ENCODE peak calls at places on chromosomes 7 and 10, in nine cellular contexts. One of them, this sample, is unnamed.

GRCh38 chr7:91344911-91345310 is 80.7 kb downstream of the FZD1 start:
- DNase-seq in naive thymus-derived CD4-positive, alpha-beta T cell: no peak
- DNase-seq in spleen: no peak
- DNase-seq in CD8-positive, alpha-beta T cell: no peak
- DNase-seq in heart right ventricle: no peak
- DNase-seq in left ventricle myocardium inferior: no peak
- DNase-seq in PC-9: no peak
- DNase-seq in right atrium auricular region: no peak
- DNase-seq in tibial nerve: no peak
- DNase-seq in this sample: no peak

GRCh38 chr10:55410415-55410885 is 609.4 kb upstream of the PCDH15 start:
- DNase-seq in naive thymus-derived CD4-positive, alpha-beta T cell: no peak
- DNase-seq in spleen: no peak
- DNase-seq in CD8-positive, alpha-beta T cell: no peak
- DNase-seq in heart right ventricle: peak; percentile 18
- DNase-seq in left ventricle myocardium inferior: peak; percentile 36
- DNase-seq in PC-9: no peak
- DNase-seq in right atrium auricular region: peak; percentile 59
- DNase-seq in tibial nerve: no peak
- DNase-seq in this sample: no peak

GRCh38 chr10:124002391-124003069 is 90.9 kb downstream of the CHST15 start:
- DNase-seq in naive thymus-derived CD4-positive, alpha-beta T cell: no peak
- DNase-seq in spleen: peak; percentile 53
- DNase-seq in CD8-positive, alpha-beta T cell: no peak
- DNase-seq in heart right ventricle: no peak
- DNase-seq in left ventricle myocardium inferior: no peak
- DNase-seq in PC-9: no peak
- DNase-seq in right atrium auricular region: peak; percentile 53
- DNase-seq in tibial nerve: no peak
- DNase-seq in this sample: no peak

GRCh38 chr7:16801111-16801542 is 3.7 kb downstream of the AGR2 start:
- DNase-seq in naive thymus-derived CD4-positive, alpha-beta T cell: no peak
- DNase-seq in spleen: no peak
- DNase-seq in CD8-positive, alpha-beta T cell: no peak
- DNase-seq in heart right ventricle: no peak
- DNase-seq in left ventricle myocardium inferior: no peak
- DNase-seq in PC-9: peak; percentile 79
- DNase-seq in right atrium auricular region: no peak
- DNase-seq in tibial nerve: no peak
- DNase-seq in this sample: no peak

GRCh38 chr7:27442446-27442845 is 199.8 kb downstream of the EVX1 start:
- DNase-seq in naive thymus-derived CD4-positive, alpha-beta T cell: no peak
- DNase-seq in spleen: no peak
- DNase-seq in CD8-positive, alpha-beta T cell: no peak
- DNase-seq in heart right ventricle: no peak
- DNase-seq in left ventricle myocardium inferior: no peak
- DNase-seq in PC-9: peak; percentile 70
- DNase-seq in right atrium auricular region: no peak
- DNase-seq in tibial nerve: no peak
- DNase-seq in this sample: no peak

GRCh38 chr10:86635402-86635801 is 18.9 kb upstream of the OPN4 start:
- DNase-seq in naive thymus-derived CD4-positive, alpha-beta T cell: no peak
- DNase-seq in spleen: no peak
- DNase-seq in CD8-positive, alpha-beta T cell: no peak
- DNase-seq in heart right ventricle: no peak
- DNase-seq in left ventricle myocardium inferior: no peak
- DNase-seq in PC-9: peak; percentile 77
- DNase-seq in right atrium auricular region: no peak
- DNase-seq in tibial nerve: no peak
- DNase-seq in this sample: no peak

GRCh38 chr7:265998-266850 is 23.7 kb upstream of the FOXL3 start:
- DNase-seq in naive thymus-derived CD4-positive, alpha-beta T cell: no peak
- DNase-seq in spleen: peak; percentile 57
- DNase-seq in CD8-positive, alpha-beta T cell: no peak
- DNase-seq in heart right ventricle: no peak
- DNase-seq in left ventricle myocardium inferior: no peak
- DNase-seq in PC-9: no peak
- DNase-seq in right atrium auricular region: no peak
- DNase-seq in tibial nerve: no peak
- DNase-seq in this sample: peak; percentile 73

GRCh38 chr10:79937661-79938226 is 11.2 kb downstream of the SFTPD start:
- DNase-seq in naive thymus-derived CD4-positive, alpha-beta T cell: no peak
- DNase-seq in spleen: peak; percentile 60
- DNase-seq in CD8-positive, alpha-beta T cell: no peak
- DNase-seq in heart right ventricle: no peak
- DNase-seq in left ventricle myocardium inferior: no peak
- DNase-seq in PC-9: no peak
- DNase-seq in right atrium auricular region: peak; percentile 48
- DNase-seq in tibial nerve: no peak
- DNase-seq in this sample: no peak

GRCh38 chr7:29563590-29564454 is at the start of gene PRR15:
- DNase-seq in naive thymus-derived CD4-positive, alpha-beta T cell: no peak
- DNase-seq in spleen: peak; percentile 77
- DNase-seq in CD8-positive, alpha-beta T cell: no peak
- DNase-seq in heart right ventricle: peak; percentile 17
- DNase-seq in left ventricle myocardium inferior: no peak
- DNase-seq in PC-9: peak; percentile 96
- DNase-seq in right atrium auricular region: no peak
- DNase-seq in tibial nerve: no peak
- DNase-seq in this sample: no peak

GRCh38 chr7:34034728-34035127 is 129.4 kb downstream of the BMPER start:
- DNase-seq in naive thymus-derived CD4-positive, alpha-beta T cell: no peak
- DNase-seq in spleen: no peak
- DNase-seq in CD8-positive, alpha-beta T cell: no peak
- DNase-seq in heart right ventricle: no peak
- DNase-seq in left ventricle myocardium inferior: no peak
- DNase-seq in PC-9: no peak
- DNase-seq in right atrium auricular region: no peak
- DNase-seq in tibial nerve: no peak
- DNase-seq in this sample: no peak

GRCh38 chr7:141362580-141363435 is 188.4 kb upstream of the AGK start:
- DNase-seq in naive thymus-derived CD4-positive, alpha-beta T cell: no peak
- DNase-seq in spleen: no peak
- DNase-seq in CD8-positive, alpha-beta T cell: no peak
- DNase-seq in heart right ventricle: no peak
- DNase-seq in left ventricle myocardium inferior: peak; percentile 18
- DNase-seq in PC-9: no peak
- DNase-seq in right atrium auricular region: no peak
- DNase-seq in tibial nerve: no peak
- DNase-seq in this sample: no peak

GRCh38 chr7:159098424-159098786 is 46.3 kb downstream of the VIPR2 start:
- DNase-seq in naive thymus-derived CD4-positive, alpha-beta T cell: no peak
- DNase-seq in spleen: peak; percentile 54
- DNase-seq in CD8-positive, alpha-beta T cell: no peak
- DNase-seq in heart right ventricle: no peak
- DNase-seq in left ventricle myocardium inferior: no peak
- DNase-seq in PC-9: no peak
- DNase-seq in right atrium auricular region: no peak
- DNase-seq in tibial nerve: no peak
- DNase-seq in this sample: no peak

GRCh38 chr10:23965880-23966279 is 243.1 kb upstream of the KIAA1217 start:
- DNase-seq in naive thymus-derived CD4-positive, alpha-beta T cell: no peak
- DNase-seq in spleen: no peak
- DNase-seq in CD8-positive, alpha-beta T cell: no peak
- DNase-seq in heart right ventricle: no peak
- DNase-seq in left ventricle myocardium inferior: no peak
- DNase-seq in PC-9: no peak
- DNase-seq in right atrium auricular region: no peak
- DNase-seq in tibial nerve: no peak
- DNase-seq in this sample: no peak

GRCh38 chr7:99105756-99106155 is 38.2 kb downstream of the SMURF1 start:
- DNase-seq in naive thymus-derived CD4-positive, alpha-beta T cell: no peak
- DNase-seq in spleen: no peak
- DNase-seq in CD8-positive, alpha-beta T cell: no peak
- DNase-seq in heart right ventricle: no peak
- DNase-seq in left ventricle myocardium inferior: no peak
- DNase-seq in PC-9: no peak
- DNase-seq in right atrium auricular region: no peak
- DNase-seq in tibial nerve: no peak
- DNase-seq in this sample: no peak

GRCh38 chr7:99106869-99107268 is 37.0 kb downstream of the SMURF1 start:
- DNase-seq in naive thymus-derived CD4-positive, alpha-beta T cell: no peak
- DNase-seq in spleen: no peak
- DNase-seq in CD8-positive, alpha-beta T cell: no peak
- DNase-seq in heart right ventricle: no peak
- DNase-seq in left ventricle myocardium inferior: no peak
- DNase-seq in PC-9: peak; percentile 69
- DNase-seq in right atrium auricular region: no peak
- DNase-seq in tibial nerve: no peak
- DNase-seq in this sample: no peak

GRCh38 chr7:99106411-99106810 is 37.5 kb downstream of the SMURF1 start:
- DNase-seq in naive thymus-derived CD4-positive, alpha-beta T cell: no peak
- DNase-seq in spleen: no peak
- DNase-seq in CD8-positive, alpha-beta T cell: no peak
- DNase-seq in heart right ventricle: no peak
- DNase-seq in left ventricle myocardium inferior: no peak
- DNase-seq in PC-9: no peak
- DNase-seq in right atrium auricular region: no peak
- DNase-seq in tibial nerve: no peak
- DNase-seq in this sample: no peak

GRCh38 chr7:99109108-99110051 is 34.5 kb downstream of the SMURF1 start:
- DNase-seq in naive thymus-derived CD4-positive, alpha-beta T cell: peak; percentile 15
- DNase-seq in spleen: no peak
- DNase-seq in CD8-positive, alpha-beta T cell: peak; percentile 17
- DNase-seq in heart right ventricle: peak; percentile 50
- DNase-seq in left ventricle myocardium inferior: peak; percentile 51
- DNase-seq in PC-9: peak; percentile 59
- DNase-seq in right atrium auricular region: no peak
- DNase-seq in tibial nerve: no peak
- DNase-seq in this sample: no peak

GRCh38 chr7:99108615-99109014 is 35.3 kb downstream of the SMURF1 start:
- DNase-seq in naive thymus-derived CD4-positive, alpha-beta T cell: no peak
- DNase-seq in spleen: no peak
- DNase-seq in CD8-positive, alpha-beta T cell: no peak
- DNase-seq in heart right ventricle: no peak
- DNase-seq in left ventricle myocardium inferior: no peak
- DNase-seq in PC-9: no peak
- DNase-seq in right atrium auricular region: no peak
- DNase-seq in tibial nerve: no peak
- DNase-seq in this sample: no peak
- H3K4me1 ChIP-seq in naive thymus-derived CD4-positive, alpha-beta T cell: no peaks in the 10 kb centered on the region
- H3K4me1 ChIP-seq in spleen: peaks cover 69% of the 10 kb centered on the region
- H3K4me1 ChIP-seq in CD8-positive, alpha-beta T cell: peaks cover 20% of the 10 kb centered on the region
- H3K4me1 ChIP-seq in heart right ventricle: peaks cover 20% of the 10 kb centered on the region
- H3K4me1 ChIP-seq in left ventricle myocardium inferior: peaks cover 57% of the 10 kb centered on the region
- H3K4me1 ChIP-seq in PC-9: peaks cover 95% of the 10 kb centered on the region
- H3K4me1 ChIP-seq in right atrium auricular region: peaks cover 60% of the 10 kb centered on the region
- H3K4me1 ChIP-seq in tibial nerve: peaks cover 44% of the 10 kb centered on the region
- H3K4me1 ChIP-seq in this sample: peaks cover 28% of the 10 kb centered on the region

DNA sequence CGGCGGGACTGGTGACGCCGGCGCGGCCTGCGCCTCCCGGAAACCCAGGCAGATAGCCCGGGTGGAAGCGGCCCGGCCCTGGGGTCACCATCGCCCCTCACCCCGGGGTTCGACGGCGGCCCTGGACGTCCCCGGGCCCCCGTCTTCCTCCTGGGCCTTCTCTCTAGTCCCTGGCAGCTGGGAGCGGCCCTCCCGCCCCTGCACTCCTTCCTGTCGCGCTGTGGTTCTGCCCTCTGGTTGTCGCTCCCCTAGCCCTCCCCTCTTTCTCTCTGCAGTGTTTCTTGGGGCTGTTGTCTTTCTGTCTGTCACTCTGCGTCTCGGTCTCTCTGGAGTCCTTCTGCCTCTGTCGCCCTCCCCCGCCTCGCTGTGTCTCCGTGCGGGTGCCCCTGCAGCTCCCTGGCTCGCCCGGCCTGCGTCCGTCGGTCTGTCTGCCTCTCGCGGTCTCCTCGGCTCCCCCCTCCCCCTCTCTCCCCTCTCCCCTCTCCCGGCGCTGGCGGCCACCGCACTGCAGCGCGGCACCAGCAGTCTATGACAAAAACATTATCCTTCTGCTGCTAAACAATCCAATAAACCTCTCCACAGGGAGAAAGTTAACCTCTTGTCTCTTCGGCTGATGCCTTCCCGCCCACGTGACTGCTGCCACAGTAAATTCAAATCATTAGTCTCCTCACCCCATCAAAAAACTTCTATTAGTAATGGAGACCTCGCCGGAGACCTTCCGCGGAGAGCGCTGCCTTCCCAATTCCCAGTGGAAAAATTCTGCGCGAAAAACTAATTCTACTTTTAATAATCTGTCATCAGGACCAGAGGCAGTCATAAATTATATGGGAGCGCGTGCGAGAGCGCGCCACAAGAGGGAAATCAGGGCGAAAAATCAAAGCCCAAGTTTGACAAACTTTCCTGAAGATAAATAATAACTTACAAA is 90.3 kb upstream of the PAX2 start:
- DNase-seq in naive thymus-derived CD4-positive, alpha-beta T cell: peak; percentile 17
- DNase-seq in spleen: peak; percentile 70
- DNase-seq in CD8-positive, alpha-beta T cell: no peak
- DNase-seq in heart right ventricle: no peak
- DNase-seq in left ventricle myocardium inferior: no peak
- DNase-seq in PC-9: no peak
- DNase-seq in right atrium auricular region: no peak
- DNase-seq in tibial nerve: no peak
- DNase-seq in this sample: no peak
- H3K27ac ChIP-seq in naive thymus-derived CD4-positive, alpha-beta T cell: no peak overlapping the region
- H3K27ac ChIP-seq in spleen: no peak overlapping the region
- H3K27ac ChIP-seq in CD8-positive, alpha-beta T cell: no peak overlapping the region
- H3K27ac ChIP-seq in heart right ventricle: no peak overlapping the region
- H3K27ac ChIP-seq in left ventricle myocardium inferior: no peak overlapping the region
- H3K27ac ChIP-seq in PC-9: no peak overlapping the region
- H3K27ac ChIP-seq in right atrium auricular region: no peak overlapping the region
- H3K27ac ChIP-seq in tibial nerve: no peak overlapping the region
- H3K27ac ChIP-seq in this sample: no peak overlapping the region

DNA sequence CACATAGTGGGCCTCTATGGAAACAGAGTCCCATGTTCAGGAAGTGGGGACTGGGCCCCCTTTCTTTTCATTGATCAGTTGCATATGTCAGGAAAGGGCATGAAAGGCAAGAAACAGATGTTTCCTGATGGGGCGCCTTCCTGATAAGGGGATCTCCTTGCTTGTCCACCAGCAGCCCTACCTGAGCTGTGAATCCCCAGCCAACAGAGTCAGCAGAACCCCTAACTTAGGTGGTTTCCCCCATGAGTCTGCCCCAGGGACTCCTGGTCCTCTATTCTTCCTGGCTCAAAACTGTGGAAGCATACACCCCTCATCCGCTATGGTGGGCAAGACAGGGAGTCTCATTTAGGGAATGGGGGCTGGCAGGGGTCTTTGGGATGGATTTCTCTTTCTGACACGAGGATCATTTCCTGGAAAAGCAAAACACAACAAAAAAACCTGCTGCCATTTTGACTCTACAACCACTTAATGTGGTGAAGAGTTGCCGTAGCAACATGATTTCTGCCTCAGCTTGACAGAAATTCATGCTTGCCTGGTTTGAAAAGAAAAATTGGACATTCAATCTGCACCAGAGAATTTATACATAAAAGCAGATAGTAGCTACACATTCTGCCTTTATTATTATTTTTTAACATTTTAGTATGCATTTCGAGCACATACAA is 119.8 kb downstream of the SPAG6 start:
- DNase-seq in naive thymus-derived CD4-positive, alpha-beta T cell: no peak
- DNase-seq in spleen: no peak
- DNase-seq in CD8-positive, alpha-beta T cell: no peak
- DNase-seq in heart right ventricle: no peak
- DNase-seq in left ventricle myocardium inferior: no peak
- DNase-seq in PC-9: no peak
- DNase-seq in right atrium auricular region: no peak
- DNase-seq in tibial nerve: no peak
- DNase-seq in this sample: no peak
- H3K4me1 ChIP-seq in naive thymus-derived CD4-positive, alpha-beta T cell: no peaks in the 10 kb centered on the region
- H3K4me1 ChIP-seq in spleen: no peaks in the 10 kb centered on the region
- H3K4me1 ChIP-seq in CD8-positive, alpha-beta T cell: no peaks in the 10 kb centered on the region
- H3K4me1 ChIP-seq in heart right ventricle: no peaks in the 10 kb centered on the region
- H3K4me1 ChIP-seq in left ventricle myocardium inferior: no peaks in the 10 kb centered on the region
- H3K4me1 ChIP-seq in PC-9: no peaks in the 10 kb centered on the region
- H3K4me1 ChIP-seq in right atrium auricular region: no peaks in the 10 kb centered on the region
- H3K4me1 ChIP-seq in tibial nerve: no peaks in the 10 kb centered on the region
- H3K4me1 ChIP-seq in this sample: no peaks in the 10 kb centered on the region

GRCh38 chr10:20970708-20971107 is 73.6 kb upstream of the NEBL start:
- DNase-seq in naive thymus-derived CD4-positive, alpha-beta T cell: no peak
- DNase-seq in spleen: no peak
- DNase-seq in CD8-positive, alpha-beta T cell: no peak
- DNase-seq in heart right ventricle: no peak
- DNase-seq in left ventricle myocardium inferior: no peak
- DNase-seq in PC-9: no peak
- DNase-seq in right atrium auricular region: no peak
- DNase-seq in tibial nerve: no peak
- DNase-seq in this sample: no peak
- H3K27ac ChIP-seq in naive thymus-derived CD4-positive, alpha-beta T cell: no peak overlapping the region
- H3K27ac ChIP-seq in spleen: no peak overlapping the region
- H3K27ac ChIP-seq in CD8-positive, alpha-beta T cell: no peak overlapping the region
- H3K27ac ChIP-seq in heart right ventricle: no peak overlapping the region
- H3K27ac ChIP-seq in left ventricle myocardium inferior: no peak overlapping the region
- H3K27ac ChIP-seq in PC-9: no peak overlapping the region
- H3K27ac ChIP-seq in right atrium auricular region: no peak overlapping the region
- H3K27ac ChIP-seq in tibial nerve: no peak overlapping the region
- H3K27ac ChIP-seq in this sample: no peak overlapping the region

This sample was measured in left lung.